ENCODE peak calls at places on chromosome 14, in seven cellular contexts. Y is endothelial cell of umbilical vein, N is transverse colon, D is uterus, X is A549, P is esophagus muscularis mucosa, V is adrenal gland. I is an unnamed sample. For H3K9me3, the result is how much of the 10 kb centered on the place peaks cover.

GRCh38 chr14:54808326-54809161 is 94.1 kb downstream of the GCH1 start:
- DNase-seq in Y (no peak), N (no peak), D (no peak), X (no peak), P (peak), V (no peak), I (no peak)

GRCh38 chr14:61766136-61766535 is 3.9 kb downstream of the SNAPC1 start:
- DNase-seq in Y (peak), N (no peak), D (no peak), X (no peak), P (no peak), V (no peak), I (no peak)

GRCh38 chr14:50344116-50344775 is 32.1 kb downstream of the DMAC2L start:
- DNase-seq in Y (no peak), N (no peak), D (no peak), X (no peak), P (no peak), V (no peak), I (no peak)

GRCh38 chr14:38290601-38291190 is 34.8 kb upstream of the CLEC14A start:
- DNase-seq in Y (peak), N (no peak), D (no peak), X (no peak), P (no peak), V (no peak), I (no peak)

GRCh38 chr14:51293149-51293925 is 53.3 kb downstream of the TMX1 start:
- DNase-seq in Y (peak), N (no peak), D (peak), X (no peak), P (peak), V (peak), I (no peak)

GRCh38 chr14:69316449-69317391 is 56.8 kb downstream of the GALNT16 start:
- DNase-seq in Y (peak), N (peak), D (peak), X (peak), P (no peak), V (peak), I (no peak)

GRCh38 chr14:37246427-37246829 is 48.7 kb downstream of the MIPOL1 start:
- DNase-seq in Y (peak), N (no peak), D (no peak), X (peak), P (no peak), V (no peak), I (no peak)

GRCh38 chr14:99982449-99983250 is 82.6 kb upstream of the EVL start:
- DNase-seq in Y (peak), N (peak), D (peak), X (peak), P (no peak), V (peak), I (no peak)

GRCh38 chr14:64795211-64795610 is 84.5 kb downstream of the SPTB start:
- DNase-seq in Y (no peak), N (no peak), D (no peak), X (no peak), P (no peak), V (no peak), I (no peak)

GRCh38 chr14:81303258-81303935 is 82.6 kb upstream of the GTF2A1 start:
- DNase-seq in Y (no peak), N (peak), D (no peak), X (peak), P (no peak), V (peak), I (peak)

GRCh38 chr14:79281244-79282199 is 929.8 kb downstream of the DIO2 start:
- DNase-seq in Y (no peak), N (no peak), D (no peak), X (no peak), P (no peak), V (no peak), I (no peak)

GRCh38 chr14:99581371-99581770 is 22.6 kb downstream of the CCDC85C start:
- DNase-seq in Y (no peak), N (no peak), D (no peak), X (no peak), P (no peak), V (no peak), I (no peak)

GRCh38 chr14:64706552-64707193 is 2.4 kb downstream of the PLEKHG3 start:
- DNase-seq in Y (no peak), N (no peak), D (peak), X (peak), P (no peak), V (no peak), I (peak)

GRCh38 chr14:30751646-30752416 is 122.5 kb upstream of the COCH start:
- DNase-seq in Y (no peak), N (no peak), D (no peak), X (peak), P (no peak), V (no peak), I (no peak)

GRCh38 chr14:79091381-79091963 is 921.3 kb downstream of the NRXN3 start:
- DNase-seq in Y (no peak), N (no peak), D (no peak), X (no peak), P (no peak), V (no peak), I (no peak)

GRCh38 chr14:77063581-77064289 is 34.3 kb upstream of the CIPC start:
- DNase-seq in Y (no peak), N (no peak), D (no peak), X (no peak), P (no peak), V (no peak), I (no peak)

GRCh38 chr14:100750762-100751699 is 24.3 kb downstream of the DLK1 start:
- DNase-seq in Y (no peak), N (no peak), D (no peak), X (no peak), P (no peak), V (peak), I (no peak)

GRCh38 chr14:100786131-100786530 is 39.8 kb upstream of the MEG3 start:
- DNase-seq in Y (no peak), N (no peak), D (no peak), X (no peak), P (no peak), V (no peak), I (no peak)

GRCh38 chr14:85233756-85234545 is 296.0 kb upstream of the FLRT2 start:
- DNase-seq in Y (peak), N (no peak), D (no peak), X (peak), P (no peak), V (no peak), I (no peak)

GRCh38 chr14:89644641-89645040 is 227.6 kb upstream of the FOXN3 start:
- DNase-seq in Y (no peak), N (no peak), D (no peak), X (no peak), P (no peak), V (no peak), I (no peak)

GRCh38 chr14:98792171-98792570 is 479.8 kb downstream of the BCL11B start:
- DNase-seq in Y (no peak), N (no peak), D (no peak), X (no peak), P (no peak), V (no peak), I (no peak)

GRCh38 chr14:68111733-68112270 is 292.2 kb downstream of the RAD51B start:
- DNase-seq in Y (no peak), N (no peak), D (no peak), X (no peak), P (no peak), V (no peak), I (no peak)

GRCh38 chr14:95507701-95508103 is 8.7 kb downstream of the SYNE3 start:
- DNase-seq in Y (peak), N (no peak), D (no peak), X (no peak), P (no peak), V (peak), I (no peak)

GRCh38 chr14:32757568-32757967 is 181.1 kb upstream of the NPAS3 start:
- DNase-seq in Y (no peak), N (no peak), D (no peak), X (no peak), P (no peak), V (no peak), I (no peak)

GRCh38 chr14:64654072-64654899 is 49.9 kb upstream of the PLEKHG3 start:
- DNase-seq in Y (peak), N (no peak), D (no peak), X (peak), P (no peak), V (no peak), I (no peak)

GRCh38 chr14:69495341-69495921 is 10.9 kb downstream of the PLEKHD1 start:
- DNase-seq in Y (no peak), N (no peak), D (no peak), X (no peak), P (no peak), V (no peak), I (no peak)

GRCh38 chr14:100823488-100823887 is 2.4 kb upstream of the MEG3 start:
- DNase-seq in Y (peak), N (no peak), D (no peak), X (no peak), P (no peak), V (no peak), I (no peak)

GRCh38 chr14:69154779-69155178 is 1.9 kb upstream of the DCAF5 start:
- DNase-seq in Y (peak), N (no peak), D (no peak), X (peak), P (no peak), V (peak), I (no peak)

GRCh38 chr14:100165376-100165775 is 5.9 kb upstream of the DEGS2 start:
- DNase-seq in Y (no peak), N (peak), D (no peak), X (no peak), P (no peak), V (no peak), I (no peak)

GRCh38 chr14:50797250-50798047 is 33.5 kb downstream of the NIN start:
- DNase-seq in Y (no peak), N (no peak), D (no peak), X (no peak), P (no peak), V (no peak), I (no peak)

GRCh38 chr14:99592933-99593753 is 10.9 kb downstream of the CCDC85C start:
- DNase-seq in Y (no peak), N (no peak), D (no peak), X (no peak), P (no peak), V (no peak), I (no peak)

GRCh38 chr14:31477248-31477647 is 10.6 kb downstream of the GPR33 start:
- DNase-seq in Y (no peak), N (no peak), D (no peak), X (no peak), P (no peak), V (no peak), I (no peak)

GRCh38 chr14:50001999-50002925 is 109.4 kb downstream of the ARF6 start:
- DNase-seq in Y (no peak), N (peak), D (no peak), X (no peak), P (no peak), V (no peak), I (peak)

GRCh38 chr14:69980457-69981414 is 101.5 kb downstream of the SMOC1 start:
- DNase-seq in Y (no peak), N (no peak), D (no peak), X (no peak), P (no peak), V (no peak), I (no peak)

DNA sequence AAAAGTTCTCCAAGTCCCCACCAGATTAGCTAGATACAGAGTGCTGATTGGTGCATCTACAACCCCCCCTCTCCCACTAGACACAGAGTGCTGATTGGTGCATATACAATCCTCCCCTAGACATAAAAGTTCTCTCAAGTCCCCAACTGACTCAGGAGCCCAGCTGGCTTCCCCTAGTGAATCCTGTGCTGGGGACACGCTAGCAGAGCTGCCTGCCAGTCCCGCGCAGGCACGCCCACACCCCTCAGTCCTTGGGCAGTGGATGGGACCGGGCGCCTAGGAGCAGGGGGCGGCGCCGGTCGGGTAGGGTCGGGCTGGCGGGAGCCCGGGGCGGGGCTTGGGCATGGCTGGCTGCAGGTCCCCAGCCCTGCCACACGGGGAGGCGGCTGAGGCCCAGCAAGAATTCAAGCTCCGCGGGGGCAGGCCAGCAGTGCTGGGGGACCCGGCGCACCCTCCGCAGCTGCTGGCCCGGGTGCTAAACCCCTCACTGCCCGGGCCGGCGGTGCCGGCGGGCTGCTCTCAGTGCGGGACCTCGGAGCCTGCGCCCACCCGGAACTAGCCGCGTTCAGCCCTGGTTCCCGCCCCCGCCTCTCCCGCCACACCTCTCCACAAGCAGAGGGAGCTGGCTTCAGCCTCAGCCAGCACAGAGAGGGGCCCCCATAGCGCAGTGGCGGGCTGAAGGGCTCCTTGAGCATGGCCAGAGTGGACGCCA is 64.3 kb upstream of the DDHD1 start:
- DNase-seq in Y (peak), N (peak), D (peak), X (peak), P (peak), V (peak), I (peak)
- TF ChIP-seq POLR2A in Y (no peak), N (no peak), D (no peak), X (no peak), P (no peak), V (no peak), I (no peak)

GRCh38 chr14:102761206-102761605 is 16.0 kb upstream of the TRAF3 start:
- DNase-seq in Y (no peak), N (no peak), D (no peak), X (no peak), P (no peak), V (no peak), I (no peak)
- H3K9me3 ChIP-seq in Y (under half), N (under half), D (under half), X (under half), P (under half), V (under half), I (under half)

GRCh38 chr14:22982013-22982476 is 306 bp downstream of the AJUBA start:
- DNase-seq in Y (peak), N (no peak), D (no peak), X (peak), P (no peak), V (no peak), I (no peak)

GRCh38 chr14:22984959-22985658 is 2.8 kb upstream of the AJUBA start:
- DNase-seq in Y (no peak), N (no peak), D (no peak), X (no peak), P (no peak), V (no peak), I (no peak)

GRCh38 chr14:22981090-22982012 is 1.0 kb downstream of the AJUBA start:
- DNase-seq in Y (peak), N (no peak), D (no peak), X (peak), P (no peak), V (peak), I (no peak)

GRCh38 chr14:22980672-22981089 is 1.7 kb downstream of the AJUBA start:
- DNase-seq in Y (no peak), N (peak), D (peak), X (peak), P (no peak), V (peak), I (peak)

GRCh38 chr14:22982477-22983245 is at the start of gene AJUBA:
- DNase-seq in Y (peak), N (peak), D (peak), X (peak), P (peak), V (peak), I (peak)
- TF ChIP-seq POLR2A in Y (peak), N (peak), D (no peak), X (peak), P (no peak), V (no peak), I (peak)

DNA sequence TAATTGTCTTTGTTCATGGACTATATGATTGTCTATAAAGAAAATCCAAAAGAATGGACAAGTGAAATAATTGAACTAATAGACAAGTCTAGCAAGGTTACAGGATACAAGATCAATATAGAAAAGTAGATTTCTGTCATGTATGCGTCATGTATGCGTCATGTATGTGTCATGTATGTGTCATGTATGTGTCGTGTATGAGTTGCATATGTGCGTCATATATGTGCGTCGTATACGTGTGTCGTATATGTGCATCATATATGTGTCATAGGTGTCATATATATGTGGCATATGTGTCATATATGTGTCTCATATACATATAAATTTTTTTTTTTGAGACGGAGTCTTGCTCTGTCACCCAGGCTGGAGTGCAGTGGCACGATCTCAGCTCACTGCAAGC is 516.8 kb downstream of the NOVA1 start:
- DNase-seq in Y (no peak), N (no peak), D (no peak), X (no peak), P (no peak), V (no peak), I (no peak)
- H3K9me3 ChIP-seq in Y (under half), N (under half), D (under half), X (under half), P (under half), V (under half), I (under half)

DNA sequence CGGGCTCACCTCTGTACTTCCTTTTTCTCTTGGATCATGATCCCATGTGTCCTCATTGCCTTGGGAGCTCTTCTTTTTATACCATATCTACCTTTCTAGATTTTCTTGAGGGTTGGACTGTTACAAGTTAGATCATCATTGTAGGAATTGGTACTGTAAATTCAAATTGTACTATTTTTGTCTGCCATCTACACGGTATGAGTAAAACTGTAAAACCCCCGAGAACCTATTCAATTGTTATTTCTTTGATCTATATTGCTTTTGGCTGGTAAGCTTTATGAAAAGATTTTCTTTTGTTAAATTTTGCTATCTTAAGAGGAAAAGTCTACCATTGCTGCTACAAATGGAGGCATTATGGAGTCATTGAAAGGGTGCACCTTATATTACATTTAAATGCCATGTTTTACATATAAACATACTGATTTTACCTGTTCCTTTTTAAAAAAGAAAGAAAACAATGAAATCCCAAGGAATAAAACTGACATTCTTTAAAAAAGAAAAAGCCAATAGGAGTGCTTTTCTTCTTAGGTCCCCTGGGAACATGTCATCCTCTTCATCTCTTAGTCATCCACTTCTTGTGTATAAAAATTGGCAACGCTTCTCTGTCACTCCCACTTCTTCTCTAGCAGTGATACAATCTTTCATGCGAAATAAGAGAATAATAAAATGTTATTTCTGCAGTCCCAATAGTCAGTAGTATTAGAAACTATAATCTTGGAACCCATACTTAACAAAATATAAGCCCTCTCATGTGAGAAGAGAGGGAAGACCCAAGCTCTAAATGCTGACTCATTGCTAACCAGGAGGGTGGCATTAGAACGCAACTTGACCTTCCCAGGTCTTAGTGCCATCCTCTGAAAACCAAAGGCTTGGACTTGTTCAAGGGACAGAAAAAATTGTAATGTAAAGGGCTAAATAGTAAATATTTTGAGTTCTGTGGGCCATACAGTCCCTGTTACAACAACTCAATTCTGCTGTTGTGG is 20.4 kb downstream of the RGS6 start:
- DNase-seq in Y (no peak), N (no peak), D (no peak), X (no peak), P (no peak), V (no peak), I (no peak)
- TF ChIP-seq POLR2A in Y (no peak), N (no peak), D (no peak), X (no peak), P (no peak), V (no peak), I (no peak)

DNA sequence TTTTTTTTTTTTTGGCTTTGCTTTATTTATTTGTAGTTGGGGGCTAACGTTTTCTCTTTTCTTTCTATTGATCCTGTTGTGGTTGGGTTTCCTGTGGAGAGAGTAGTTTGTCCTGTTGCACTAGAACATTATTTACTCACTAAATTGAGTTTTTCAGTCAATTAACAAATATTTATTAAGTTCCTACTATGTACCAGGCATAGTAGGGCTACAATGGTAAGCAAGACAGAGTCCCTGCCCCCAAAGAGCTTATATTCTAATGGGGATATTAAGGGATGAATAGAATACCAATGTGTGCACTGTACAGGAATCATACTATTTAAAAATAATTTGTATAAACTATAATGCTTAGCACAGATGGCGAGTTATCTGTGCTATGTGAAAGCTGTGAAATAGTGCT is 95.0 kb downstream of the GPR135 start:
- DNase-seq in Y (no peak), N (no peak), D (no peak), X (no peak), P (no peak), V (no peak), I (no peak)
- H3K9me3 ChIP-seq in Y (under half), N (under half), D (under half), X (under half), P (under half), V (under half), I (under half)